ENCODE peak calls at places on chromosome 4, in seven cellular contexts. S is CD4-positive, CD25-positive, alpha-beta regulatory T cell; J is Peyer's patch; Q is heart right ventricle; N is cardiac muscle cell; C is tibial nerve; G is lower lobe of right lung. K is an unnamed sample.

GRCh38 chr4:143199503-143199902 is 14.8 kb downstream of the USP38 start:
- DNase-seq in S (no peak), J (no peak), Q (no peak), N (no peak), C (no peak), G (no peak), K (no peak)

GRCh38 chr4:15162465-15163283 is 160.4 kb downstream of the CPEB2 start:
- DNase-seq in S (no peak), J (no peak), Q (no peak), N (peak; percentile 20), C (no peak), G (no peak), K (no peak)

GRCh38 chr4:15868065-15868464 is 70.5 kb downstream of the FGFBP1 start:
- DNase-seq in S (no peak), J (no peak), Q (no peak), N (no peak), C (no peak), G (no peak), K (no peak)

GRCh38 chr4:77950204-77950603 is 87.6 kb downstream of the MRPL1 start:
- DNase-seq in S (no peak), J (no peak), Q (no peak), N (no peak), C (no peak), G (no peak), K (no peak)

GRCh38 chr4:149555146-149555545 is 260.5 kb downstream of the IQCM start:
- DNase-seq in S (no peak), J (no peak), Q (no peak), N (no peak), C (no peak), G (no peak), K (no peak)

GRCh38 chr4:145937990-145938611 is 522 bp downstream of the ZNF827 start:
- DNase-seq in S (peak; percentile 56), J (peak; percentile 59), Q (no peak), N (peak; percentile 60), C (no peak), G (no peak), K (peak; percentile 22)

GRCh38 chr4:166875821-166876220 is 358.5 kb downstream of the SPOCK3 start:
- DNase-seq in S (no peak), J (no peak), Q (no peak), N (no peak), C (no peak), G (no peak), K (no peak)

GRCh38 chr4:4182835-4183568 is 43.7 kb downstream of the OTOP1 start:
- DNase-seq in S (no peak), J (no peak), Q (no peak), N (peak; percentile 58), C (no peak), G (no peak), K (no peak)

GRCh38 chr4:112968456-112969159 is 80.8 kb upstream of the ANK2 start:
- DNase-seq in S (no peak), J (no peak), Q (no peak), N (no peak), C (no peak), G (no peak), K (no peak)

GRCh38 chr4:77146426-77147399 is 10.3 kb upstream of the CCNG2 start:
- DNase-seq in S (no peak), J (no peak), Q (no peak), N (no peak), C (no peak), G (no peak), K (no peak)

GRCh38 chr4:139208404-139208945 is 31.5 kb upstream of the ELF2 start:
- DNase-seq in S (peak; percentile 6), J (no peak), Q (no peak), N (no peak), C (peak; percentile 70), G (no peak), K (no peak)

GRCh38 chr4:152684587-152684986 is 4.8 kb upstream of the TMEM154 start:
- DNase-seq in S (no peak), J (no peak), Q (no peak), N (no peak), C (no peak), G (no peak), K (no peak)

GRCh38 chr4:137263206-137263605 is 269.1 kb downstream of the PCDH18 start:
- DNase-seq in S (no peak), J (no peak), Q (no peak), N (no peak), C (no peak), G (no peak), K (no peak)

GRCh38 chr4:102574317-102574716 is 73.2 kb downstream of the NFKB1 start:
- DNase-seq in S (no peak), J (no peak), Q (no peak), N (no peak), C (no peak), G (no peak), K (no peak)

GRCh38 chr4:183362916-183363542 is 40.8 kb upstream of the CLDN24 start:
- DNase-seq in S (no peak), J (no peak), Q (no peak), N (no peak), C (no peak), G (no peak), K (no peak)

GRCh38 chr4:107734120-107734519 is 14.1 kb upstream of the PAPSS1 start:
- DNase-seq in S (no peak), J (no peak), Q (no peak), N (peak; percentile 57), C (no peak), G (no peak), K (no peak)

GRCh38 chr4:139919513-139919912 is 234.5 kb downstream of the MAML3 start:
- DNase-seq in S (no peak), J (no peak), Q (no peak), N (peak; percentile 70), C (no peak), G (no peak), K (no peak)

GRCh38 chr4:242121-242848 is 63.0 kb downstream of the ZNF732 start:
- DNase-seq in S (peak; percentile 77), J (peak; percentile 55), Q (peak; percentile 50), N (peak; percentile 73), C (peak; percentile 40), G (peak; percentile 77), K (peak; percentile 37)

GRCh38 chr4:174646326-174646725 is 124.0 kb upstream of the HPGD start:
- DNase-seq in S (no peak), J (no peak), Q (no peak), N (no peak), C (no peak), G (no peak), K (no peak)

GRCh38 chr4:140374130-140374477 is 658 bp downstream of the SCOC start:
- DNase-seq in S (no peak), J (no peak), Q (no peak), N (no peak), C (no peak), G (no peak), K (no peak)

GRCh38 chr4:8061145-8061544 is 97.5 kb downstream of the ABLIM2 start:
- DNase-seq in S (no peak), J (no peak), Q (no peak), N (no peak), C (no peak), G (no peak), K (no peak)

GRCh38 chr4:7043521-7044414 is 596 bp downstream of the TADA2B start:
- DNase-seq in S (peak; percentile 61), J (peak; percentile 77), Q (peak; percentile 62), N (peak; percentile 53), C (no peak), G (peak; percentile 74), K (peak; percentile 40)

GRCh38 chr4:138540056-138540800 is 298.1 kb upstream of the SLC7A11 start:
- DNase-seq in S (no peak), J (no peak), Q (no peak), N (no peak), C (no peak), G (no peak), K (no peak)

GRCh38 chr4:155339999-155340398 is 36.8 kb downstream of the MAP9 start:
- DNase-seq in S (no peak), J (no peak), Q (no peak), N (no peak), C (no peak), G (no peak), K (no peak)

GRCh38 chr4:155342142-155342541 is 34.6 kb downstream of the MAP9 start:
- DNase-seq in S (no peak), J (no peak), Q (no peak), N (no peak), C (no peak), G (no peak), K (no peak)

GRCh38 chr4:155336242-155336641 is 40.5 kb downstream of the MAP9 start:
- DNase-seq in S (no peak), J (no peak), Q (no peak), N (no peak), C (no peak), G (no peak), K (no peak)

GRCh38 chr4:155338196-155338595 is 38.6 kb downstream of the MAP9 start:
- DNase-seq in S (no peak), J (no peak), Q (no peak), N (no peak), C (no peak), G (no peak), K (no peak)

GRCh38 chr4:155339588-155339987 is 37.2 kb downstream of the MAP9 start:
- DNase-seq in S (no peak), J (no peak), Q (no peak), N (no peak), C (no peak), G (no peak), K (no peak)
- H3K9me3 ChIP-seq in S (no peaks in the 10 kb centered on the region), J (no peaks in the 10 kb centered on the region), Q (no peaks in the 10 kb centered on the region), N (no peaks in the 10 kb centered on the region), C (no peaks in the 10 kb centered on the region), G (no peaks in the 10 kb centered on the region), K (no peaks in the 10 kb centered on the region)

DNA sequence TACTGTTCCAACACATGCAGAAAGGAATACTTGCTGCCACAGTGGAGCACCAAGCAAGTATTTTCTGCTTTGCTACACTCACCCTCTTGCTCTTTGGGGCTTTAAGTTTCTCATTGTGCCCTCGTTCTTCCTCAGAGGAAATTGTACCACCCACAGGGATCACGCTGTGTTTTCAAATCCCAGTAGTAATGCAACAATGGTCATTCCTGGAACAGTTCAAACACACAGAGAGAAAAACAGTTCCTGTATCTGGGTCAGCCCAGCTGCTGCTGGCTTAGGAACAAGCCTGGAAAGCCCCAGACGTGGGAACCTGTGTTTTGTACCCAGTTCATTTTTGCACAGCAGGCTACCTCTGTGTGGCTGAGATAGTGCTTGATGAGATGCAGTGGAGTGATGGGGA is 907.8 kb downstream of the STPG2 start:
- DNase-seq in S (no peak), J (no peak), Q (no peak), N (no peak), C (no peak), G (no peak), K (no peak)
- H3K9me3 ChIP-seq in S (no peaks in the 10 kb centered on the region), J (no peaks in the 10 kb centered on the region), Q (no peaks in the 10 kb centered on the region), N (no peaks in the 10 kb centered on the region), C (no peaks in the 10 kb centered on the region), G (no peaks in the 10 kb centered on the region), K (no peaks in the 10 kb centered on the region)

DNA sequence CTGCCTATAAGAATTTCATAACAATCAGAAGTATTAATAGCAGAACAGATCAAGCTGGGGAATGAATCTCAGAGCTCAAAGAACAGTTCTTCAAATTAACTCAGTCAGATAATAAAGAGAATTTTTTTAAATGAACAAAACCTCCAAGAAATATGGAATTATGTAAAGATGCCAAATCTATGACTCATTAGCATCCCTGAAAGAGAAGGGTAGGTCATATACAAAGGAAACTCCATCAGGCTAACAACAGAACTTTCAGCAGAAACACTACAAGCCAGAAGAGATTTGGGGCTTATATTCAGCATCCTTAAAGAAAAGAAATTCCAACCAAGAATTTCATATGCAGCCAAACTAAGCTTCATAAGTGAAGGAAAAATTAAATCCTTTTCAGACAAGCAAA is 28.6 kb downstream of the CBR4 start:
- DNase-seq in S (no peak), J (no peak), Q (no peak), N (no peak), C (no peak), G (no peak), K (no peak)
- H3K9me3 ChIP-seq in S (peaks cover 17% of the 10 kb centered on the region), J (no peaks in the 10 kb centered on the region), Q (peaks cover 6% of the 10 kb centered on the region), N (no peaks in the 10 kb centered on the region), C (peaks cover 14% of the 10 kb centered on the region), G (peaks cover 14% of the 10 kb centered on the region), K (peaks cover 10% of the 10 kb centered on the region)

GRCh38 chr4:25223770-25224375 is 10.0 kb upstream of the PI4K2B start:
- DNase-seq in S (peak; percentile 27), J (no peak), Q (no peak), N (no peak), C (no peak), G (no peak), K (no peak)
- H3K9me3 ChIP-seq in S (peaks cover 75% of the 10 kb centered on the region), J (peaks cover 18% of the 10 kb centered on the region), Q (peaks cover 17% of the 10 kb centered on the region), N (no peaks in the 10 kb centered on the region), C (peaks cover 53% of the 10 kb centered on the region), G (peaks cover 44% of the 10 kb centered on the region), K (peaks cover 9% of the 10 kb centered on the region)

K was measured in T-helper 17 cell.